ENCODE peak calls at places on chromosomes 12 and 14, in nine cellular contexts. G is CD8-positive, alpha-beta T cell; K is CD4-positive, alpha-beta T cell; R is tibial nerve; L is gastrocnemius medialis; F is HCT116; P is neural progenitor cell; Q is endothelial cell of umbilical vein; Y is brain microvascular endothelial cell. W is an unnamed sample.

GRCh38 chr12:41013921-41014642 is 174.0 kb upstream of the PDZRN4 start:
- DNase-seq in G (no peak), L (no peak), Y (no peak), Q (peak; percentile 85), K (no peak), F (no peak), R (no peak), P (no peak), W (no peak)

GRCh38 chr14:66696326-66696725 is 188.4 kb downstream of the GPHN start:
- DNase-seq in R (no peak), L (no peak), K (no peak), Y (no peak), Q (no peak), G (no peak), F (no peak), P (no peak), W (no peak)

GRCh38 chr12:54038760-54039414 is 6.0 kb downstream of the HOXC5 start:
- DNase-seq in Y (no peak), L (peak; percentile 69), P (peak; percentile 3), G (no peak), R (peak; percentile 66), Q (no peak), F (no peak), K (no peak), W (no peak)

GRCh38 chr12:129351481-129351880 is 498.2 kb downstream of the GLT1D1 start:
- DNase-seq in R (no peak), G (no peak), L (no peak), Y (peak; percentile 23), P (no peak), F (no peak), K (no peak), Q (no peak), W (no peak)

GRCh38 chr12:70271025-70271424 is 27.8 kb downstream of the CNOT2 start:
- DNase-seq in F (no peak), Y (no peak), P (no peak), G (no peak), K (no peak), Q (no peak), L (no peak), R (no peak), W (no peak)

GRCh38 chr12:77152623-77153193 is 87.3 kb upstream of the E2F7 start:
- DNase-seq in K (no peak), R (no peak), Q (peak; percentile 68), F (peak; percentile 22), G (no peak), P (peak; percentile 63), L (no peak), Y (peak; percentile 31), W (no peak)

GRCh38 chr12:63846249-63846967 is 1.9 kb downstream of the SRGAP1 start:
- DNase-seq in K (no peak), Y (no peak), Q (peak; percentile 45), G (no peak), R (no peak), L (no peak), P (no peak), F (no peak), W (no peak)

GRCh38 chr12:126926023-126926600 is 1340.9 kb upstream of the TMEM132C start:
- DNase-seq in F (no peak), Q (no peak), P (peak; percentile 4), K (no peak), L (no peak), Y (no peak), R (no peak), G (no peak), W (no peak)

GRCh38 chr14:32896979-32897723 is 41.5 kb upstream of the NPAS3 start:
- DNase-seq in G (no peak), Y (peak; percentile 4), Q (peak; percentile 63), F (no peak), L (no peak), K (no peak), P (no peak), R (no peak), W (no peak)

GRCh38 chr12:32569256-32569655 is 109.8 kb upstream of the DNM1L start:
- DNase-seq in P (no peak), F (no peak), G (no peak), K (no peak), L (no peak), Y (no peak), Q (no peak), R (no peak), W (no peak)

GRCh38 chr12:42326466-42327226 is 679 bp downstream of the PPHLN1 start:
- DNase-seq in F (no peak), R (no peak), Y (peak; percentile 26), G (peak; percentile 17), Q (peak; percentile 36), K (peak; percentile 16), P (peak; percentile 11), L (no peak), W (no peak)

GRCh38 chr12:108635201-108635996 is 1.7 kb upstream of the SELPLG start:
- DNase-seq in K (no peak), R (no peak), L (no peak), G (peak; percentile 57), Y (no peak), P (peak; percentile 33), F (no peak), Q (no peak), W (no peak)

GRCh38 chr14:68626386-68626785 is 166.5 kb downstream of the ZFP36L1 start:
- DNase-seq in F (no peak), G (no peak), P (no peak), Y (no peak), K (no peak), Q (no peak), R (no peak), L (peak; percentile 53), W (no peak)

GRCh38 chr12:58310368-58310767 is 369.0 kb downstream of the ATP23 start:
- DNase-seq in L (no peak), G (no peak), F (no peak), Y (peak; percentile 81), Q (no peak), P (no peak), R (no peak), K (no peak), W (no peak)

GRCh38 chr12:105986779-105987686 is 151.7 kb downstream of the NUAK1 start:
- DNase-seq in F (no peak), G (no peak), Y (peak; percentile 95), Q (no peak), K (no peak), P (no peak), L (no peak), R (no peak), W (no peak)

GRCh38 chr12:77062846-77063461 is 2.4 kb downstream of the E2F7 start:
- DNase-seq in P (no peak), L (no peak), Y (peak; percentile 95), Q (peak; percentile 70), K (no peak), G (no peak), F (no peak), R (no peak), W (no peak)

GRCh38 chr12:59847127-59847526 is 251.3 kb downstream of the SLC16A7 start:
- DNase-seq in Q (no peak), F (no peak), P (no peak), L (no peak), G (no peak), R (no peak), K (no peak), Y (no peak), W (no peak)

GRCh38 chr12:59844775-59845174 is 248.9 kb downstream of the SLC16A7 start:
- DNase-seq in G (no peak), K (no peak), L (no peak), Y (no peak), F (no peak), Q (peak; percentile 56), R (no peak), P (no peak), W (no peak)

DNA sequence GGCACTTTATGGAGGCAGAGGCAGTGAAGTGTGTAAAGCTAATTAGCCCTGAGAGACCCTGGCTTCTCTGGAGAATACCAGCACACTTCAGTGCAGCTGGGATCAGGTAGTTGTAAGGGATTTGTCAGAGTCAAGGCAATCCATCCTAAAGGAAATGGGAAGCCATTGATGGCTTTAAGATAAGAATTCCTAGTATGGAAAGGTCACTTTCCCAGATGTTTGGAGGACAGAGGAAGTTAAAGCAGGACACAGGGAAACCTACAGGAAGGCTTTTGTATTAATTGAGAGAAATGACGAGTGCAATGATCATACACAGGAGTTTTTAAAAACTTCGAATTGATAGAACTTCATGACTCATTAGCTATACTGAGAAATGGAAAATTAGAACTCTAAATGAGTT is 254.4 kb downstream of the SLC16A7 start:
- DNase-seq in Y (no peak), P (peak; percentile 6), G (no peak), L (no peak), Q (peak; percentile 38), F (no peak), K (no peak), R (no peak), W (no peak)
- TF ChIP-seq CTCF in Y (no peak), P (no peak), G (no peak), L (no peak), Q (no peak), F (no peak), K (no peak), R (no peak), W (no peak)

GRCh38 chr12:89228466-89228865 is 123.8 kb downstream of the DUSP6 start:
- DNase-seq in P (no peak), L (no peak), R (no peak), K (no peak), Q (no peak), G (no peak), F (no peak), Y (no peak), W (no peak)
- H3K27ac ChIP-seq in P (no peak overlapping the region), L (no peak overlapping the region), R (no peak overlapping the region), K (no peak overlapping the region), Q (no peak overlapping the region), G (no peak overlapping the region), F (no peak overlapping the region), Y (no peak overlapping the region), W (no peak overlapping the region)

DNA sequence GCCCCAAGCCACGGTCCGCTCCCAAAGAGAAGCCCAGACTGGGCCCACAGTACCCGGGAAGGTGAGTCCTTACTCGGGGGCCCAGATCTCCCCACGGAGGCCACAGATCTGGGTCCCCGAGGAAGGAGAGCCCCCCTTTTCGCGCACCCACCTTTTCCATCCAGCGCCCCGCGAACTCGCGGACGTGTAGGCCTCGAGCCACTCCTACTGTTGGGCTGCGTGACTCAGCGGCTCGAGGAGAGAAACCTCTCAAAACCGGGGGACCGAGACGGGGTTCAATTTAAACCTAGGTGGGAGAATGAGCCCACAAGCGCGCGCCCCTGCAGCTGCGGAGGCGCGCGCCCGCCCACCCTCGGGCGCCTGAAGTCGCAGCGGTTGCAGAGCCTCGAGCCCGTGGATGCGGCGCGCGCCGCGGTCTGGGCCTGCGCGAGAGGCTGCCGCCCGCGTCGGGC is 6.3 kb downstream of the SIX6 start:
- DNase-seq in R (no peak), Y (no peak), K (no peak), L (no peak), G (no peak), P (no peak), Q (no peak), F (no peak), W (no peak)
- TF ChIP-seq CTCF in R (no peak), Y (no peak), K (no peak), L (peak; percentile 21), G (no peak), P (no peak), Q (peak; percentile 3), F (no peak), W (no peak)

DNA sequence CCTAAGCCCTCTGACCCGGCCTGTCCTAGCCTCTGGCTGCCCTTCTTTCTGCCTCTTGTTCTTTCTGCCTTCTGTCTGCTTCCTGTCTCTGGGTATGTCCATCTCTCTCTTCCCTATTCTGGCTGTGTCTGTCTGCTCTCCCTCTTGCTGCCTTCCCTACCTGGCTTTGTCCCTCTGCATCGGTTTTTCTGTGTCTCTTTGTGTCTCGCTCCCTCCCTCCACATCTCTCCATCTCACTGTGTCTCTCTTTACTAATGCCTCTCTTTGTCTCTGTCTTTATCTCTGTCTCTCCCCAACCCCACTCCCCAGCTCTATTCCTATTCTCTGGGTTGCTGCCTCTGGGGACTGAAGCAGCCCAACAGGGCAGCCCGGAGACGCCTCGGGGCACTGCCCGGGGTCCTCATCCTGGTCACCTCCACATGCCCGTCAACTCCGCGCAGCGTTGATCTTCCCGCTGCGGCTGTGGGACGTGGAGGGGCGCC is 10.1 kb downstream of the SHMT2 start:
- DNase-seq in R (no peak), F (no peak), K (no peak), L (no peak), G (no peak), P (no peak), Y (no peak), Q (no peak), W (no peak)
- H3K27ac ChIP-seq in R (no peak overlapping the region), F (peak overlapping the region; percentile 34), K (no peak overlapping the region), L (peak overlapping the region; percentile 82), G (no peak overlapping the region), P (no peak overlapping the region), Y (no peak overlapping the region), Q (no peak overlapping the region), W (no peak overlapping the region)

W was measured in lung.